ENCODE peak calls at places on chromosomes 3 and 15, in six cellular contexts. One of them, this sample, is unnamed. For H3K27me3, the result is how much of the 10 kb centered on the place peaks cover.

GRCh38 chr3:194332858-194333211 is 18.3 kb downstream of the CPN2 start:
- DNase-seq in Caco-2: no peak
- DNase-seq in prostate gland: no peak
- DNase-seq in fibroblast of lung: no peak
- DNase-seq in endodermal cell: no peak
- DNase-seq in H7: no peak
- DNase-seq in this sample: no peak

GRCh38 chr3:172208586-172209332 is 169.4 kb downstream of the FNDC3B start:
- DNase-seq in Caco-2: no peak
- DNase-seq in H7: peak
- DNase-seq in fibroblast of lung: no peak
- DNase-seq in prostate gland: no peak
- DNase-seq in endodermal cell: peak
- DNase-seq in this sample: no peak

GRCh38 chr3:43236008-43236407 is 50.3 kb upstream of the SNRK start:
- DNase-seq in endodermal cell: no peak
- DNase-seq in fibroblast of lung: peak
- DNase-seq in H7: no peak
- DNase-seq in prostate gland: no peak
- DNase-seq in Caco-2: no peak
- DNase-seq in this sample: no peak

GRCh38 chr15:39591896-39592315 is 11.0 kb downstream of the THBS1 start:
- DNase-seq in Caco-2: no peak
- DNase-seq in endodermal cell: no peak
- DNase-seq in fibroblast of lung: no peak
- DNase-seq in H7: no peak
- DNase-seq in prostate gland: no peak
- DNase-seq in this sample: no peak

GRCh38 chr3:4820296-4821121 is 158.7 kb upstream of the BHLHE40 start:
- DNase-seq in H7: no peak
- DNase-seq in endodermal cell: no peak
- DNase-seq in prostate gland: no peak
- DNase-seq in Caco-2: no peak
- DNase-seq in fibroblast of lung: no peak
- DNase-seq in this sample: no peak

GRCh38 chr3:115709135-115709534 is 85.8 kb downstream of the GAP43 start:
- DNase-seq in Caco-2: no peak
- DNase-seq in prostate gland: no peak
- DNase-seq in endodermal cell: no peak
- DNase-seq in H7: no peak
- DNase-seq in fibroblast of lung: no peak
- DNase-seq in this sample: no peak

GRCh38 chr3:124352143-124352528 is 360.2 kb upstream of the ROPN1 start:
- DNase-seq in Caco-2: no peak
- DNase-seq in fibroblast of lung: no peak
- DNase-seq in endodermal cell: no peak
- DNase-seq in prostate gland: no peak
- DNase-seq in H7: no peak
- DNase-seq in this sample: no peak

GRCh38 chr3:143001034-143001368 is 369 bp upstream of the U2SURP start:
- DNase-seq in Caco-2: no peak
- DNase-seq in fibroblast of lung: no peak
- DNase-seq in endodermal cell: no peak
- DNase-seq in prostate gland: no peak
- DNase-seq in H7: no peak
- DNase-seq in this sample: peak

GRCh38 chr3:17057316-17057715 is 172.6 kb downstream of the PLCL2 start:
- DNase-seq in Caco-2: no peak
- DNase-seq in H7: no peak
- DNase-seq in prostate gland: no peak
- DNase-seq in fibroblast of lung: peak
- DNase-seq in endodermal cell: no peak
- DNase-seq in this sample: no peak

GRCh38 chr3:196524527-196524926 is 9.4 kb upstream of the SMCO1 start:
- DNase-seq in fibroblast of lung: no peak
- DNase-seq in Caco-2: no peak
- DNase-seq in H7: peak
- DNase-seq in endodermal cell: no peak
- DNase-seq in prostate gland: no peak
- DNase-seq in this sample: no peak

GRCh38 chr3:27880969-27881892 is 159.1 kb upstream of the EOMES start:
- DNase-seq in Caco-2: no peak
- DNase-seq in prostate gland: no peak
- DNase-seq in fibroblast of lung: no peak
- DNase-seq in H7: no peak
- DNase-seq in endodermal cell: peak
- DNase-seq in this sample: no peak

GRCh38 chr3:125232394-125232793 is 19.8 kb upstream of the SLC12A8 start:
- DNase-seq in Caco-2: no peak
- DNase-seq in prostate gland: no peak
- DNase-seq in H7: no peak
- DNase-seq in endodermal cell: no peak
- DNase-seq in fibroblast of lung: no peak
- DNase-seq in this sample: no peak

GRCh38 chr3:101065962-101066361 is 72.7 kb upstream of the ABI3BP start:
- DNase-seq in Caco-2: no peak
- DNase-seq in prostate gland: no peak
- DNase-seq in fibroblast of lung: peak
- DNase-seq in H7: no peak
- DNase-seq in endodermal cell: no peak
- DNase-seq in this sample: no peak

GRCh38 chr15:58383876-58384275 is 47.9 kb upstream of the LIPC start:
- DNase-seq in prostate gland: no peak
- DNase-seq in endodermal cell: peak
- DNase-seq in Caco-2: no peak
- DNase-seq in H7: peak
- DNase-seq in fibroblast of lung: no peak
- DNase-seq in this sample: no peak

GRCh38 chr3:194327414-194328079 is 23.6 kb downstream of the CPN2 start:
- DNase-seq in prostate gland: no peak
- DNase-seq in H7: no peak
- DNase-seq in Caco-2: no peak
- DNase-seq in endodermal cell: no peak
- DNase-seq in fibroblast of lung: no peak
- DNase-seq in this sample: no peak

GRCh38 chr15:73368301-73369072 is at the start of gene HCN4:
- DNase-seq in prostate gland: no peak
- DNase-seq in H7: peak
- DNase-seq in endodermal cell: peak
- DNase-seq in fibroblast of lung: no peak
- DNase-seq in Caco-2: peak
- DNase-seq in this sample: no peak

GRCh38 chr3:159586587-159587202 is 401.9 kb upstream of the IL12A start:
- DNase-seq in Caco-2: peak
- DNase-seq in endodermal cell: peak
- DNase-seq in fibroblast of lung: peak
- DNase-seq in H7: peak
- DNase-seq in prostate gland: no peak
- DNase-seq in this sample: no peak

GRCh38 chr15:63195257-63196023 is 6.0 kb downstream of the RAB8B start:
- DNase-seq in Caco-2: no peak
- DNase-seq in prostate gland: no peak
- DNase-seq in fibroblast of lung: no peak
- DNase-seq in H7: no peak
- DNase-seq in endodermal cell: no peak
- DNase-seq in this sample: no peak

GRCh38 chr15:73930371-73930770 is 4.1 kb downstream of the LOXL1 start:
- DNase-seq in fibroblast of lung: peak
- DNase-seq in prostate gland: no peak
- DNase-seq in endodermal cell: no peak
- DNase-seq in Caco-2: no peak
- DNase-seq in H7: no peak
- DNase-seq in this sample: no peak

GRCh38 chr3:51340989-51341636 is 44.0 kb upstream of the MANF start:
- DNase-seq in H7: no peak
- DNase-seq in endodermal cell: peak
- DNase-seq in Caco-2: no peak
- DNase-seq in fibroblast of lung: no peak
- DNase-seq in prostate gland: no peak
- DNase-seq in this sample: peak

GRCh38 chr3:111910806-111911205 is 51.7 kb downstream of the PHLDB2 start:
- DNase-seq in Caco-2: no peak
- DNase-seq in endodermal cell: no peak
- DNase-seq in prostate gland: no peak
- DNase-seq in fibroblast of lung: peak
- DNase-seq in H7: no peak
- DNase-seq in this sample: no peak

GRCh38 chr3:47086071-47086470 is 77.8 kb downstream of the SETD2 start:
- DNase-seq in fibroblast of lung: no peak
- DNase-seq in Caco-2: no peak
- DNase-seq in endodermal cell: no peak
- DNase-seq in H7: no peak
- DNase-seq in prostate gland: no peak
- DNase-seq in this sample: no peak

GRCh38 chr3:128326051-128326823 is 140.5 kb downstream of the DNAJB8 start:
- DNase-seq in H7: no peak
- DNase-seq in fibroblast of lung: no peak
- DNase-seq in prostate gland: no peak
- DNase-seq in endodermal cell: peak
- DNase-seq in Caco-2: no peak
- DNase-seq in this sample: no peak

GRCh38 chr3:148329481-148330220 is 368.1 kb upstream of the AGTR1 start:
- DNase-seq in endodermal cell: no peak
- DNase-seq in prostate gland: no peak
- DNase-seq in H7: no peak
- DNase-seq in fibroblast of lung: peak
- DNase-seq in Caco-2: no peak
- DNase-seq in this sample: no peak

GRCh38 chr15:51692154-51692553 is 10.9 kb downstream of the SCG3 start:
- DNase-seq in endodermal cell: no peak
- DNase-seq in prostate gland: no peak
- DNase-seq in Caco-2: no peak
- DNase-seq in H7: no peak
- DNase-seq in fibroblast of lung: no peak
- DNase-seq in this sample: no peak

GRCh38 chr15:51687565-51687964 is 6.3 kb downstream of the SCG3 start:
- DNase-seq in Caco-2: peak
- DNase-seq in fibroblast of lung: no peak
- DNase-seq in prostate gland: no peak
- DNase-seq in H7: no peak
- DNase-seq in endodermal cell: no peak
- DNase-seq in this sample: no peak

DNA sequence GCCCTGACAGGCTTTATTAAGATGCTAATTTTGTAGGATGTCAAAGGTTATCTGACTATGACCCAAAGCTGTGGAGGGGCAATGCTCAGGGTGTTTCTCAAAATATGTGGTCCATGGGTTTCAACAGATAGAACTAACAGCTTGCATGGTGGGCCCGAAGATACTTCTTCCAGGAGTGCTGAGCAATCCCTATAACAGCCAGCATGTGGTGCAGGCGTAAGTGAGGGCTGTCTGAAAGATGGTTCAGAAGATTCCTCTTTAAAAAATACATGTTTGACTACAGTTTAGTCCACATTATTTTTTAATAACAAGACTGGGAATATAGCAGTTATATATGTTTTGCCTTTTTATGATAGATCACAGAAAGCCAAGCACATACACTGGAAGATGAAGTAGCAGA is 7.6 kb downstream of the SCG3 start:
- DNase-seq in prostate gland: no peak
- DNase-seq in fibroblast of lung: no peak
- DNase-seq in H7: no peak
- DNase-seq in Caco-2: no peak
- DNase-seq in endodermal cell: no peak
- DNase-seq in this sample: no peak
- H3K27me3 ChIP-seq in prostate gland: under half
- H3K27me3 ChIP-seq in fibroblast of lung: under half
- H3K27me3 ChIP-seq in H7: under half
- H3K27me3 ChIP-seq in Caco-2: under half
- H3K27me3 ChIP-seq in endodermal cell: under half
- H3K27me3 ChIP-seq in this sample: under half

GRCh38 chr3:99845335-99845734 is 27.7 kb downstream of the CMSS1 start:
- DNase-seq in Caco-2: no peak
- DNase-seq in endodermal cell: no peak
- DNase-seq in fibroblast of lung: no peak
- DNase-seq in H7: no peak
- DNase-seq in prostate gland: no peak
- DNase-seq in this sample: no peak
- H3K4me3 ChIP-seq in Caco-2: no peak
- H3K4me3 ChIP-seq in endodermal cell: no peak
- H3K4me3 ChIP-seq in fibroblast of lung: no peak
- H3K4me3 ChIP-seq in H7: no peak
- H3K4me3 ChIP-seq in prostate gland: no peak
- H3K4me3 ChIP-seq in this sample: no peak

GRCh38 chr3:186194451-186194811 is 85.5 kb upstream of the ETV5 start:
- DNase-seq in endodermal cell: no peak
- DNase-seq in prostate gland: no peak
- DNase-seq in H7: no peak
- DNase-seq in fibroblast of lung: no peak
- DNase-seq in Caco-2: no peak
- DNase-seq in this sample: no peak

GRCh38 chr3:186192823-186193222 is 83.9 kb upstream of the ETV5 start:
- DNase-seq in Caco-2: no peak
- DNase-seq in prostate gland: no peak
- DNase-seq in fibroblast of lung: no peak
- DNase-seq in H7: peak
- DNase-seq in endodermal cell: no peak
- DNase-seq in this sample: no peak

GRCh38 chr3:186193534-186194450 is 84.9 kb upstream of the ETV5 start:
- DNase-seq in endodermal cell: peak
- DNase-seq in fibroblast of lung: no peak
- DNase-seq in H7: peak
- DNase-seq in prostate gland: no peak
- DNase-seq in Caco-2: no peak
- DNase-seq in this sample: no peak

GRCh38 chr3:186200746-186201145 is 91.9 kb upstream of the ETV5 start:
- DNase-seq in H7: no peak
- DNase-seq in fibroblast of lung: no peak
- DNase-seq in prostate gland: no peak
- DNase-seq in Caco-2: no peak
- DNase-seq in endodermal cell: no peak
- DNase-seq in this sample: no peak

GRCh38 chr3:186198442-186198841 is 89.6 kb upstream of the ETV5 start:
- DNase-seq in Caco-2: no peak
- DNase-seq in endodermal cell: no peak
- DNase-seq in H7: no peak
- DNase-seq in fibroblast of lung: no peak
- DNase-seq in prostate gland: no peak
- DNase-seq in this sample: no peak
- H3K27me3 ChIP-seq in Caco-2: under half
- H3K27me3 ChIP-seq in endodermal cell: half or more
- H3K27me3 ChIP-seq in H7: under half
- H3K27me3 ChIP-seq in fibroblast of lung: under half
- H3K27me3 ChIP-seq in prostate gland: under half
- H3K27me3 ChIP-seq in this sample: under half

DNA sequence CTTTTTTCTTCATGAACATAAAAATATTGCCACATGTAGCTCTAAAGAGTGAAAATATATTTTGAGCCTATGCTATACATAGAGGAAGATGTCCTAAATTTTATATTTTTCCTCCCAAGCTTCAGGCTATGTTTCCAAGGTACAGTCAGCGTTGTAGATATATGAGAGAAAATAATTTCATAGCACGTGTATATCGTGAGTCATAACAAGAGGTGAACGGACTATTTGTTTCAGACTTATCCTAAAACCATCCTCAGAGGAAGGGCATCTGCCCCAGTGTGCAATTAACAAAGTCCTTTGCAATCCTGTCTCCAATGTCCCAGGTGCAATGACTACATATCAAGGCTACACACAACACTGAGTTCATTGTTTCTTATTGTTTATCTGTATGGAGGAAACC is 177.3 kb upstream of the ARRDC4 start:
- DNase-seq in H7: no peak
- DNase-seq in fibroblast of lung: no peak
- DNase-seq in endodermal cell: no peak
- DNase-seq in Caco-2: no peak
- DNase-seq in prostate gland: no peak
- DNase-seq in this sample: no peak
- H3K4me3 ChIP-seq in H7: no peak
- H3K4me3 ChIP-seq in fibroblast of lung: no peak
- H3K4me3 ChIP-seq in endodermal cell: no peak
- H3K4me3 ChIP-seq in Caco-2: no peak
- H3K4me3 ChIP-seq in prostate gland: no peak
- H3K4me3 ChIP-seq in this sample: no peak

This sample was measured in esophagus muscularis mucosa.